ENCODE peak calls at places on chromosomes 6 and 20, in seven cellular contexts. V is thoracic aorta, L is mammary epithelial cell, F is esophagus squamous epithelium, O is body of pancreas, Z is A673, E is psoas muscle. D is an unnamed sample.

GRCh38 chr6:105384004-105384403 is 18.9 kb downstream of the PREP start:
- DNase-seq in F (no peak), E (no peak), L (peak; percentile 76), O (no peak), V (no peak), Z (no peak), D (no peak)

GRCh38 chr20:44071057-44071456 is 115.9 kb downstream of the JPH2 start:
- DNase-seq in V (no peak), Z (no peak), O (no peak), E (no peak), L (no peak), F (no peak), D (no peak)

GRCh38 chr6:157022022-157022740 is 245.0 kb downstream of the ARID1B start:
- DNase-seq in L (peak; percentile 90), E (peak; percentile 89), O (peak; percentile 93), V (peak; percentile 49), Z (peak; percentile 90), F (peak; percentile 54), D (peak; percentile 91)

GRCh38 chr6:169862464-169863148 is 111.2 kb downstream of the ERMARD start:
- DNase-seq in O (no peak), L (peak; percentile 29), V (no peak), Z (no peak), F (no peak), E (no peak), D (peak; percentile 6)

GRCh38 chr6:86913795-86914194 is 23.5 kb upstream of the HTR1E start:
- DNase-seq in L (peak; percentile 1), F (no peak), Z (peak; percentile 4), O (no peak), E (no peak), V (no peak), D (no peak)

GRCh38 chr6:111605100-111605748 is 454 bp downstream of the TRAF3IP2 start:
- DNase-seq in F (no peak), Z (peak; percentile 62), V (peak; percentile 46), O (peak; percentile 65), L (peak; percentile 54), E (peak; percentile 83), D (peak; percentile 81)

GRCh38 chr6:129131282-129131681 is 248.3 kb downstream of the LAMA2 start:
- DNase-seq in L (no peak), O (peak; percentile 13), V (no peak), Z (no peak), F (no peak), E (peak; percentile 41), D (no peak)

GRCh38 chr6:111502154-111502553 is 19.1 kb upstream of the REV3L start:
- DNase-seq in V (no peak), Z (no peak), O (no peak), F (no peak), L (no peak), E (no peak), D (no peak)

GRCh38 chr20:36466089-36466488 is 75.2 kb upstream of the MYL9 start:
- DNase-seq in E (no peak), Z (no peak), V (no peak), F (no peak), O (no peak), L (no peak), D (no peak)

GRCh38 chr20:25198663-25199363 is 3.3 kb downstream of the ENTPD6 start:
- DNase-seq in L (no peak), E (no peak), F (no peak), Z (no peak), V (no peak), O (no peak), D (no peak)

GRCh38 chr20:5973172-5973571 is 22.7 kb downstream of the MCM8 start:
- DNase-seq in F (no peak), Z (no peak), O (no peak), L (peak; percentile 50), V (no peak), E (no peak), D (no peak)

GRCh38 chr6:100167585-100167984 is 173.6 kb upstream of the MCHR2 start:
- DNase-seq in E (no peak), Z (no peak), O (no peak), V (no peak), F (no peak), L (no peak), D (no peak)

GRCh38 chr6:160931378-160932343 is 59.9 kb upstream of the MAP3K4 start:
- DNase-seq in E (no peak), L (no peak), Z (no peak), O (peak; percentile 17), F (no peak), V (no peak), D (no peak)

GRCh38 chr6:2387445-2387844 is 142.0 kb upstream of the GMDS start:
- DNase-seq in E (no peak), V (no peak), L (no peak), Z (no peak), F (no peak), O (no peak), D (no peak)

GRCh38 chr6:6674872-6675271 is 86.4 kb downstream of the LY86 start:
- DNase-seq in E (no peak), V (no peak), F (no peak), O (no peak), L (no peak), Z (peak; percentile 36), D (no peak)

GRCh38 chr20:10306440-10307358 is 88.1 kb downstream of the SNAP25 start:
- DNase-seq in F (no peak), Z (peak; percentile 45), V (no peak), E (no peak), O (no peak), L (peak; percentile 60), D (no peak)

GRCh38 chr6:30555428-30556005 is 772 bp downstream of the GNL1 start:
- DNase-seq in F (peak; percentile 22), E (peak; percentile 52), V (no peak), L (peak; percentile 23), O (peak; percentile 57), Z (no peak), D (peak; percentile 70)

GRCh38 chr6:40779399-40779798 is 192.2 kb upstream of the LRFN2 start:
- DNase-seq in F (no peak), Z (no peak), V (no peak), E (no peak), L (peak; percentile 67), O (no peak), D (no peak)

GRCh38 chr20:37522258-37523011 is 1.4 kb downstream of the NNAT start:
- DNase-seq in L (peak; percentile 81), V (no peak), F (no peak), Z (no peak), O (no peak), E (peak; percentile 75), D (peak; percentile 71)

GRCh38 chr6:78589426-78589825 is 277.9 kb upstream of the IRAK1BP1 start:
- DNase-seq in O (no peak), L (no peak), V (no peak), E (no peak), Z (peak; percentile 24), F (no peak), D (no peak)

GRCh38 chr6:1605822-1606532 is 3.7 kb upstream of the FOXC1 start:
- DNase-seq in O (no peak), V (no peak), Z (no peak), E (no peak), F (no peak), L (no peak), D (no peak)

GRCh38 chr6:108565893-108566292 is 5.2 kb downstream of the FOXO3 start:
- DNase-seq in L (peak; percentile 52), O (peak; percentile 37), E (peak; percentile 37), Z (no peak), V (no peak), F (no peak), D (peak; percentile 69)
- TF ChIP-seq CTCF in L (no peak), O (no peak), E (peak; percentile 5), Z (no peak), V (peak; percentile 14), F (no peak), D (peak; percentile 44)

GRCh38 chr20:3157817-3158216 is 1.8 kb downstream of the FASTKD5 start:
- DNase-seq in Z (no peak), V (no peak), L (no peak), O (no peak), E (no peak), F (no peak), D (no peak)

GRCh38 chr20:3162080-3162611 is 2.5 kb upstream of the FASTKD5 start:
- DNase-seq in L (no peak), O (peak; percentile 66), Z (no peak), E (no peak), F (no peak), V (no peak), D (no peak)

GRCh38 chr20:3161316-3162079 is 1.8 kb upstream of the FASTKD5 start:
- DNase-seq in E (no peak), F (no peak), L (no peak), V (no peak), Z (no peak), O (no peak), D (no peak)

GRCh38 chr20:3158968-3159431 is 665 bp downstream of the FASTKD5 start:
- DNase-seq in O (no peak), Z (peak; percentile 26), F (no peak), E (no peak), V (no peak), L (no peak), D (no peak)

GRCh38 chr20:3160418-3160817 is 753 bp upstream of the FASTKD5 start:
- DNase-seq in E (no peak), Z (no peak), F (no peak), O (no peak), V (no peak), L (no peak), D (no peak)
- H3K4me3 ChIP-seq in E (peak overlapping the region; percentile 100), Z (peak overlapping the region; percentile 84), F (no peak overlapping the region), O (no peak overlapping the region), V (peak overlapping the region; percentile 99), L (peak overlapping the region; percentile 94), D (peak overlapping the region; percentile 81)

DNA sequence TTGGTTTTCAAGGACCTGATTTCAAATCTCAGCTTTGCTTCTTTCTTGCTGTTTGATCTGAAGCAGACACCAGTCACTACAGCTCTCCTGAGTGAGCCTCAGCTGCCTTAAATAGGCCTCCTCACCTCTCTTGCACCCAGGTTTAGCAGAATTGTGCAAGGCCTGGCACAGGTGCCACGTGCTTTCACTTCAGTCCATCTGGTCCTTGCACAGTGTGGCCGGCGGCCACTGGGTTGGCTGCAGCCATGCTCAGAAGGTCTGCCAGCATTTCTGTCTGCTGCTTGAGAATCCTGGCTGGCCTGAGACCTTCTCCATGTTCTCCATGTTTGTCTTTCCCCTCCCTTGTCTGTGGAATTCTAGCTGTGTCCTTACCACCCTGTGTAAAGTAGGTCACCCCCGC is 14.5 kb upstream of the DAAM2 start:
- DNase-seq in E (peak; percentile 53), V (no peak), O (no peak), F (no peak), Z (no peak), L (no peak), D (no peak)
- H3K36me3 ChIP-seq in E (no peaks in the 10 kb centered on the region), V (no peaks in the 10 kb centered on the region), O (no peaks in the 10 kb centered on the region), F (no peaks in the 10 kb centered on the region), Z (no peaks in the 10 kb centered on the region), L (no peaks in the 10 kb centered on the region), D (no peaks in the 10 kb centered on the region)

DNA sequence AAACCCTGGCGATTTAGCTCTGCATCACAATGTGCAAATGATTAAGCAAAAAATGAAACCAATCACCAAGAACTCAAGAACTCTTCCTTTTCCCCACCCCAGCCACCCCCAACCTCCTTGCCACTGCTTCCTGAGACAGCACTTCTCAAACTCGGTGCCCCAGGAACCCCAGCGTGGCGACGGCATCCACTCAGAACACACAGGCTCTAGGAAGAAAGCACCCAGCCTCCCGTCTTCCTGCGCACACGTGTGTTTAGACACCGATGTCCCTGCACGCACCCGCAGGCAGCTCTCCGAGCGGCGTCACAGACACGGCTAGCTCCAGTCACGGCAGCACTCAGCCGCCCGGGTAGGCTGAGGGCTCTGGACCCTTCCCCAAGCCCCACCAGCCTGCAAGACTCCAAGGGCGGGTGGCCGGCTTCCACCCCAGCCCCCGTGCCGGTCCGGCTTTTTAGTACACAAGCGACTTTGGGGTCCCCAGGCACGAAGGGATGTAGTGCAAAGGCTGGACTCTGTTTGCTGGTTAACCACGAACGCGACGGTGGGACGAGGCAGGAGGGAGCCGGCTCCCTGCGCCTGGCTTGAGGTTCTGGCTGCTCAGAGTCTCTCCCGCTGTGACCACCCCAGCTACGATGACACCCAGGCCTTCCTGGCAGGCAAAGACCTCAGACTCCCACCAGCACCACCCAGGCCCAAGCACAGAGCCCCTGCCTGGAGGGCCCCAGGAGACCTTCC is 51.9 kb downstream of the KCNQ2 start:
- DNase-seq in O (no peak), Z (no peak), V (no peak), E (no peak), F (no peak), L (no peak), D (no peak)
- TF ChIP-seq CTCF in O (no peak), Z (no peak), V (no peak), E (no peak), F (no peak), L (no peak), D (no peak)